ENCODE peak calls at places on chromosomes 1 and 21, in nine cellular contexts. R is HCT116, G is choroid plexus epithelial cell, K is B cell, T is left ventricle myocardium inferior, W is esophagus muscularis mucosa, M is dorsolateral prefrontal cortex, F is HFFc6, C is Calu3. H is an unnamed sample.

GRCh38 chr1:14668448-14669029 is 70.1 kb downstream of the KAZN start:
- DNase-seq in R (no peak), G (no peak), K (no peak), T (no peak), W (no peak), M (no peak), F (no peak), C (no peak), H (no peak)

GRCh38 chr1:106876384-106876783 is 180.1 kb upstream of the PRMT6 start:
- DNase-seq in R (no peak), G (no peak), K (no peak), T (no peak), W (no peak), M (no peak), F (no peak), C (no peak), H (no peak)

GRCh38 chr1:64765826-64766225 is 21.0 kb downstream of the RAVER2 start:
- DNase-seq in R (no peak), G (no peak), K (no peak), T (no peak), W (no peak), M (no peak), F (no peak), C (peak; percentile 64), H (no peak)

GRCh38 chr1:215526147-215526845 is 40.8 kb upstream of the KCTD3 start:
- DNase-seq in R (peak; percentile 43), G (peak; percentile 71), K (no peak), T (no peak), W (no peak), M (no peak), F (peak; percentile 51), C (no peak), H (no peak)

GRCh38 chr1:116900471-116901365 is 9.0 kb upstream of the PTGFRN start:
- DNase-seq in R (no peak), G (no peak), K (no peak), T (no peak), W (no peak), M (no peak), F (no peak), C (no peak), H (no peak)

GRCh38 chr1:22754106-22754768 is 43.6 kb downstream of the EPHB2 start:
- DNase-seq in R (no peak), G (peak; percentile 30), K (no peak), T (no peak), W (no peak), M (no peak), F (peak; percentile 17), C (no peak), H (no peak)

GRCh38 chr1:162383091-162383490 is 1.6 kb downstream of the C1orf226 start:
- DNase-seq in R (no peak), G (no peak), K (no peak), T (no peak), W (no peak), M (no peak), F (no peak), C (no peak), H (peak; percentile 64)

GRCh38 chr1:234584926-234585325 is 25.1 kb downstream of the IRF2BP2 start:
- DNase-seq in R (no peak), G (peak; percentile 49), K (no peak), T (no peak), W (peak; percentile 89), M (no peak), F (no peak), C (no peak), H (peak; percentile 72)

GRCh38 chr21:33036430-33037162 is 10.9 kb downstream of the OLIG2 start:
- DNase-seq in R (no peak), G (peak; percentile 42), K (no peak), T (peak; percentile 41), W (no peak), M (no peak), F (peak; percentile 49), C (no peak), H (no peak)

DNA sequence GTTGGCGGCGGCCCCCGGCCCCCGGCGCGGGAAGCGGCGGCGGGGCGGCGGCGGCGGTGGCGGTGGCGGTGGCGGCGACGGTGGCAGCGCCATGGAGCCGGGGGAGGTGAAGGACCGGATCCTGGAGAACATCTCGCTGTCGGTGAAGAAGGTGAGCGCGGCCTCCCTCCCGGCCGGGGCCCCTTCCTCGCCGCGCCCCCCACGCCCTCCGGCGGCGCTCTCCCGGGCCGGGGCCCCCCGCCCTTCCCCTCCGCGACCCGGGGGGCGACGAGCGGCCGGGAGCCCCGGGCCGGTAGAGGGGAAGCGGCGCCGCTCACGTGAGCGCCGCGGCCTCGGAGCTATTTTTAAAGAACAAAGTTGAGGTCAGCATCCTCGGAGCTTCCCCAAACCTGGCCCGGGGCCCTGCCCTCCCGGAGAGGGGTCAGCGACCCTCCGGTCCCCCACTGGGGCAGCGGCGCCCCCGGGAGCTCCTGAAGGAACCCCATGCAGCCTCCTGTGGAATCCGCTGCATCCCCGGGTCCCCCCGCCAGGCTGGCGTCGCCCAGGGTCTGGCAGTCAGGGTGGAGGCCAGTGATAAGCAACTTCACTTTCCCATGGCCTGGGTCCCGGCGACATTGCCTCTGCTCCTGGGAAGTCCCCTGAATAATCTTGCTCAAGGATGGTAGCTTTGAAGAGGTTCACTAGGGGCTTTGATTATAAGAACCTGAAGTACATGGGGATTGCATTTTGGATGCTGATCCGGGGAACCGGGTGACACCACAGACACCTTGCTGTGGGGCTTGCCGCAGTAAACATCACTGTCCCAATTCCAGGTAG is 556 bp downstream of the PLEKHM2 start:
- DNase-seq in R (no peak), G (no peak), K (peak; percentile 79), T (peak; percentile 42), W (no peak), M (no peak), F (no peak), C (peak; percentile 29), H (peak; percentile 85)
- TF ChIP-seq CTCF in R (no peak), G (no peak), K (no peak), T (peak; percentile 35), W (no peak), M (no peak), F (peak; percentile 44), C (no peak), H (no peak)

GRCh38 chr1:5597991-5598823 is 394.0 kb downstream of the NPHP4 start:
- DNase-seq in R (no peak), G (no peak), K (no peak), T (no peak), W (peak; percentile 79), M (no peak), F (no peak), C (no peak), H (peak; percentile 76)

GRCh38 chr1:5597171-5597864 is 394.9 kb downstream of the NPHP4 start:
- DNase-seq in R (no peak), G (no peak), K (no peak), T (no peak), W (peak; percentile 78), M (no peak), F (no peak), C (no peak), H (peak; percentile 71)

GRCh38 chr1:5598824-5599395 is 393.3 kb downstream of the NPHP4 start:
- DNase-seq in R (no peak), G (no peak), K (no peak), T (no peak), W (peak; percentile 64), M (no peak), F (no peak), C (no peak), H (peak; percentile 62)

GRCh38 chr1:5601516-5601915 is 390.7 kb downstream of the NPHP4 start:
- DNase-seq in R (no peak), G (no peak), K (no peak), T (no peak), W (peak; percentile 57), M (no peak), F (no peak), C (no peak), H (peak; percentile 65)

GRCh38 chr1:5599541-5599940 is 392.7 kb downstream of the NPHP4 start:
- DNase-seq in R (no peak), G (no peak), K (no peak), T (no peak), W (peak; percentile 90), M (no peak), F (no peak), C (no peak), H (peak; percentile 66)
- TF ChIP-seq CTCF in R (no peak), G (no peak), K (no peak), T (no peak), W (no peak), M (no peak), F (no peak), C (no peak), H (no peak)

GRCh38 chr1:5354681-5355080 is 637.5 kb downstream of the NPHP4 start:
- DNase-seq in R (no peak), G (no peak), K (no peak), T (no peak), W (no peak), M (no peak), F (no peak), C (no peak), H (no peak)

GRCh38 chr1:5348732-5349465 is 643.3 kb downstream of the NPHP4 start:
- DNase-seq in R (no peak), G (no peak), K (no peak), T (no peak), W (no peak), M (no peak), F (no peak), C (no peak), H (no peak)

GRCh38 chr1:5345556-5345955 is 646.7 kb downstream of the NPHP4 start:
- DNase-seq in R (no peak), G (no peak), K (no peak), T (no peak), W (no peak), M (no peak), F (no peak), C (no peak), H (no peak)

GRCh38 chr1:5349526-5349925 is 642.7 kb downstream of the NPHP4 start:
- DNase-seq in R (no peak), G (no peak), K (no peak), T (no peak), W (no peak), M (no peak), F (no peak), C (no peak), H (no peak)

GRCh38 chr1:5351366-5351765 is 640.9 kb downstream of the NPHP4 start:
- DNase-seq in R (no peak), G (no peak), K (no peak), T (no peak), W (no peak), M (no peak), F (no peak), C (no peak), H (no peak)
- TF ChIP-seq CTCF in R (no peak), G (no peak), K (no peak), T (no peak), W (no peak), M (no peak), F (no peak), C (no peak), H (no peak)

DNA sequence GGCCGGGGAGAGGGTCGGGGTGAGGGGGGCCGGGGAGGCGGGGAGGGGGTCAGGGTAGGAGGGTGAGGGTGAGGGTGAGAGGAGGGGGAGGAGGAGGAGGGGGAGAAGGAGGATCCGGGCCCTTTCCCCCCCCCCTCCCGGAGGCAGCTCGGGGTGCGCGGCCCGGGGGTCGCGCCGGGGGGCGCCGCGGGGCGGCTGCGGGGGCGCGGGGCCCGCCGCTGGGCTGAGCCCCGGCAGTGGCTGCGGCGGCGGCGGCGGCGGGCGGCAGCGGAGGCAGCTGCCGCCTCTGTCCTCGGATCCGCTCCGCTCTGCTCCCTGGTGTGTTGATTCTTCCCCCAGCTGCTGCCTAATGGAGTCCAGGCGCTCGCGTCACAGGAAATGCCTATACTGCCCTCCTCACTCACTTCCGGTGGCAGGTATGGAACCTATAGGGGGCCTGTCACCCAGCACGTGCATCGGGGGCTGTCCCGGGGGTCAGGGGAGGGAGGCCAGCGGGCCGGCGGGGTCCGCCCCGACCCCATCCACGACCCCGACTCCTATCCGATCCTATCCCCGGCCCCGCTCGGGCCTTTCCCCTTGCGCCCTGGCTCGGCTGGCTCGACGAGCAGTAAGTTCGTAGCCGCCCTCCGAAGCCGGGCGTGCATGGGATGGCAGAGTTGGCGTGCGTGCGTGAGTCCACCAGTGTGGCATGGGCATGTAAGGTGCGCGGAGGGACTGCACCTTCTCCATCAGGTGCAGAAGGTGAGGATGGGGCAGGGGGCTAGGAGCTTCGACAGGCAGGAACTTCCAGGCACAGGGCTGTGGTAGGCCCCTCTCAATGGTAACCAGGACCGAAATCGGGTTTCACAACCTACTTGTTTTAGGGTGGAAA is at the start of gene WDR26:
- DNase-seq in R (peak; percentile 58), G (peak; percentile 80), K (peak; percentile 94), T (peak; percentile 73), W (no peak), M (peak; percentile 88), F (peak; percentile 78), C (peak; percentile 79), H (peak; percentile 90)
- TF ChIP-seq CTCF in R (no peak), G (no peak), K (no peak), T (peak; percentile 13), W (peak; percentile 14), M (no peak), F (peak; percentile 41), C (no peak), H (peak; percentile 21)

H was measured in osteocyte.